ENCODE peak calls at places on chromosome 9, in six cellular contexts. I is GM12891, F is K562, O is HepG2, R is GM12878, X is H1. J is an unnamed sample.

GRCh38 chr9:106400170-106400569 is 462.8 kb upstream of the ZNF462 start:
- DNase-seq in I (no peak), F (no peak), O (no peak), R (no peak), X (no peak), J (no peak)

GRCh38 chr9:137486141-137486490 is 27.0 kb upstream of the NSMF start:
- DNase-seq in I (no peak), F (no peak), O (no peak), R (no peak), X (no peak), J (no peak)

GRCh38 chr9:95574866-95575553 is 58.2 kb upstream of the PTCH1 start:
- DNase-seq in I (no peak), F (no peak), O (no peak), R (no peak), X (no peak), J (no peak)

GRCh38 chr9:111957856-111958631 is 61.4 kb downstream of the UGCG start:
- DNase-seq in I (no peak), F (no peak), O (no peak), R (no peak), X (no peak), J (no peak)

GRCh38 chr9:72362680-72363139 is 2.3 kb downstream of the ZFAND5 start:
- DNase-seq in I (no peak), F (peak), O (peak), R (peak), X (no peak), J (peak)

GRCh38 chr9:71446499-71447411 is 321.6 kb downstream of the CEMIP2 start:
- DNase-seq in I (peak), F (no peak), O (peak), R (no peak), X (peak), J (peak)

GRCh38 chr9:136395345-136396218 is 4.4 kb downstream of the SNAPC4 start:
- DNase-seq in I (no peak), F (no peak), O (no peak), R (no peak), X (no peak), J (no peak)

GRCh38 chr9:33042528-33042927 is 17.5 kb downstream of the DNAJA1 start:
- DNase-seq in I (no peak), F (no peak), O (no peak), R (no peak), X (no peak), J (no peak)

GRCh38 chr9:132547976-132548730 is 34.3 kb upstream of the BARHL1 start:
- DNase-seq in I (no peak), F (no peak), O (no peak), R (no peak), X (no peak), J (no peak)

GRCh38 chr9:131657890-131658752 is 81.8 kb downstream of the RAPGEF1 start:
- DNase-seq in I (no peak), F (no peak), O (peak), R (no peak), X (no peak), J (no peak)

GRCh38 chr9:134655101-134655500 is 13.5 kb downstream of the COL5A1 start:
- DNase-seq in I (no peak), F (no peak), O (no peak), R (no peak), X (no peak), J (no peak)

GRCh38 chr9:76116913-76117312 is 226.4 kb downstream of the PCSK5 start:
- DNase-seq in I (no peak), F (no peak), O (no peak), R (no peak), X (no peak), J (no peak)

GRCh38 chr9:87771251-87772006 is 45.5 kb downstream of the CTSL start:
- DNase-seq in I (no peak), F (no peak), O (no peak), R (no peak), X (peak), J (no peak)

DNA sequence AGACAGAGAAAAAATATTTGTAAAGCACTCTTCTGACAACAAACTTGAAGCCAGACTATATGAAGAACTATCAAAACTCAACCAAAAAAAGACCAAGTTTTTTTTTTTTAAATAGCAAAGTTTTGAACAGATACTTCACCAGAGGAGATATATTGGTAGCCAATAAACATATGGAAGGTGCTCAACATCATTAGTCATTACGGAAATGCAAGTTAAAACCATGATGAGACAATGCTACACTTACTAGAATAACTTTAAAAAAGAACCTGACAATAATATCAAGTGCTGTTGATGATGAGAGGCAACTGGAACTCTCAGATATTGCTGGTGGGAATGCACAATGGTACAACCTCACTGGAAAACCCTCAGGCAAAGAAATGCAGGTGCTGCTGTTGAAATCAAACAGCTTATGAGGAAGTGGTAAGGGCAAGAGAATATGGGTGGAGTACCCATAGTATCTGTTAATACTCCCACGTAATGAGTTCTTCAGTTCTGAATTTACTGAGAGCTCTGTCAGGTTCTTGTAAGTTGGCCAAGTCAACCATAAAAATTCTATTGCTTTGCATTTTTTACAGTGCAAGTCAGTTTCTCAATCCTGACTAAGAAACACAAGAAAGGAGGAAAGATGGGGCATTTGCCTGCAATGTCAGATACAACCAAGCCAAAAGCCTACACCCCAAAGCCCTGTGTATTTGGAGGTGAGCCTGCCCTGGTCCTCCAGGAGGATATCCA is 87.3 kb upstream of the GNAQ start:
- DNase-seq in I (no peak), F (no peak), O (no peak), R (peak), X (no peak), J (no peak)
- TF ChIP-seq POLR2AphosphoS5 in I (no peak), F (no peak), O (no peak), R (no peak), X (no peak), J (no peak)

DNA sequence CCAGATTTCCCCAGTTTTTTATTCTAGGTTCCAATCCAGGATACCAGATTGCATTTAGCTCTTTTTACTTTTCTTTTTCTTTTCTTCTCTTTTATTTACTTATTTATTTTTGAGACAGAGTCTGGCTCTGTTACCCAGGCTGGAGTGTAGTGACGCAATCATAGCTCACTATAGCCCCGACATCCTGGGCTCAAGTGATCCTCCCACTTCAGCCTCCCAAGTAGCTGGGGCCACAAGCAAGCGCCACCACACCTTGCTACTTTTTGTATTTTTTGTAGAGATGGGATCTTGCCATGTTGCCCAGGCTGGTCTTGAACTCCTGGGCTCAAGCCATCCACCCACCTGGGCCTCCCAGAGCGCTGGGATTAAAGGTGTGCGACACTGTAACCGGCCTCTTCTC is 48.4 kb downstream of the GSN start:
- DNase-seq in I (no peak), F (no peak), O (no peak), R (no peak), X (no peak), J (no peak)
- TF ChIP-seq POLR2A in I (no peak), F (no peak), O (no peak), R (no peak), X (no peak), J (no peak)

GRCh38 chr9:100066539-100066938 is 32.3 kb downstream of the ERP44 start:
- DNase-seq in I (no peak), F (no peak), O (no peak), R (peak), X (no peak), J (no peak)

GRCh38 chr9:100070071-100070470 is 28.7 kb downstream of the ERP44 start:
- DNase-seq in I (no peak), F (no peak), O (no peak), R (no peak), X (no peak), J (no peak)

GRCh38 chr9:100070642-100071041 is 28.2 kb downstream of the ERP44 start:
- DNase-seq in I (no peak), F (peak), O (no peak), R (no peak), X (no peak), J (no peak)

GRCh38 chr9:100063185-100063584 is 35.6 kb downstream of the ERP44 start:
- DNase-seq in I (no peak), F (no peak), O (no peak), R (no peak), X (no peak), J (no peak)

GRCh38 chr9:100064872-100065581 is 33.8 kb downstream of the ERP44 start:
- DNase-seq in I (no peak), F (no peak), O (no peak), R (no peak), X (no peak), J (no peak)
- TF ChIP-seq TAF1 in I (no peak), F (no peak), O (no peak), R (no peak), X (no peak), J (no peak)

DNA sequence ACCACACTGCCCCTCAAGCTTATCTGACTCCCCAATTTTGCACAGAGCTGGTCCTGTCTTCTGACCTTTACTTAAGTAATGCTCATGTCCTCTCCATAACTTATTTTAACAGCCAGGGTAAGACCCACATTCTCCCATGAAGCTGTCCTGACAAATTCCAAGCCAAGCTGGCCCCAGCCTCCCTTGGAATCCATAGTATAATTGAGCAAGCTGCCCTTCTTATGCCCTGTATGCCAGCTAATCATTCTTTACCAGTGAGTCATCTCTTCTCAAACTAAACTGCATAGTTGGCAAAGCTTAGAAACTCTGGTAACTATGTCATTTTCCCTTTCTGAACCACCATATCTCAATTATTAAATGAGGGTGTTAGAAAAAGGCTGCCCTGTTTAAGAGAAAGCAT is 92.4 kb downstream of the NFIB start:
- DNase-seq in I (no peak), F (no peak), O (peak), R (no peak), X (no peak), J (no peak)
- TF ChIP-seq POLR2AphosphoS5 in I (no peak), F (no peak), O (no peak), R (no peak), X (no peak), J (no peak)